ENCODE peak calls at places on chromosomes 1 and 21, in ten cellular contexts. G is stomach, J is Panc1, T is upper lobe of left lung, Q is SK-N-MC, Z is sigmoid colon, O is SK-N-SH, H is breast epithelium, F is GM23338, S is prostate gland. W is an unnamed sample.

GRCh38 chr1:37989381-37989930 is 366 bp downstream of the SF3A3 start:
- DNase-seq in G (no peak), J (no peak), T (peak), Q (no peak), Z (peak), O (peak), H (no peak), F (peak), S (no peak), W (no peak)

GRCh38 chr1:192698731-192699130 is 62.8 kb downstream of the RGS13 start:
- DNase-seq in G (no peak), J (no peak), T (no peak), Q (no peak), Z (no peak), O (no peak), H (no peak), F (no peak), S (no peak), W (no peak)

GRCh38 chr1:200954434-200954833 is 59.7 kb downstream of the INAVA start:
- DNase-seq in G (no peak), J (no peak), T (no peak), Q (no peak), Z (no peak), O (no peak), H (no peak), F (no peak), S (no peak), W (no peak)

GRCh38 chr1:53763911-53764310 is 24.9 kb upstream of the GLIS1 start:
- DNase-seq in G (no peak), J (no peak), T (no peak), Q (no peak), Z (no peak), O (no peak), H (no peak), F (no peak), S (no peak), W (no peak)

GRCh38 chr1:36622741-36623648 is 140.3 kb upstream of the CSF3R start:
- DNase-seq in G (peak), J (no peak), T (no peak), Q (no peak), Z (no peak), O (no peak), H (no peak), F (no peak), S (no peak), W (no peak)

GRCh38 chr1:230500063-230500462 is 73.9 kb upstream of the PGBD5 start:
- DNase-seq in G (no peak), J (no peak), T (no peak), Q (no peak), Z (no peak), O (no peak), H (no peak), F (no peak), S (no peak), W (no peak)

GRCh38 chr21:40176732-40177131 is 309.5 kb downstream of the PCP4 start:
- DNase-seq in G (no peak), J (no peak), T (no peak), Q (no peak), Z (no peak), O (peak), H (no peak), F (no peak), S (no peak), W (no peak)

GRCh38 chr1:245113649-245114048 is 41.1 kb upstream of the KIF26B start:
- DNase-seq in G (no peak), J (no peak), T (no peak), Q (no peak), Z (no peak), O (no peak), H (no peak), F (no peak), S (no peak), W (no peak)

GRCh38 chr1:57067863-57068262 is 102.0 kb upstream of the C8B start:
- DNase-seq in G (peak), J (no peak), T (no peak), Q (no peak), Z (no peak), O (no peak), H (no peak), F (peak), S (peak), W (no peak)

GRCh38 chr1:243890576-243890975 is 40.5 kb upstream of the AKT3 start:
- DNase-seq in G (no peak), J (no peak), T (no peak), Q (no peak), Z (no peak), O (peak), H (no peak), F (no peak), S (no peak), W (no peak)

GRCh38 chr1:80639777-80640533 is 1160.8 kb upstream of the ADGRL2 start:
- DNase-seq in G (no peak), J (no peak), T (no peak), Q (no peak), Z (no peak), O (no peak), H (no peak), F (no peak), S (no peak), W (no peak)
- TF ChIP-seq POLR2AphosphoS5 in G (no peak), J (no peak), T (no peak), Q (no peak), Z (no peak), O (no peak), H (no peak), F (no peak), S (no peak), W (no peak)

GRCh38 chr1:89528382-89528780 is 3.8 kb downstream of the LRRC8B start:
- DNase-seq in G (no peak), J (no peak), T (no peak), Q (no peak), Z (no peak), O (no peak), H (no peak), F (no peak), S (no peak), W (no peak)

GRCh38 chr1:89525169-89525855 is 683 bp downstream of the LRRC8B start:
- DNase-seq in G (no peak), J (no peak), T (peak), Q (no peak), Z (peak), O (peak), H (peak), F (peak), S (peak), W (peak)

GRCh38 chr1:89527750-89528381 is 3.2 kb downstream of the LRRC8B start:
- DNase-seq in G (no peak), J (no peak), T (no peak), Q (no peak), Z (no peak), O (no peak), H (no peak), F (no peak), S (no peak), W (no peak)

GRCh38 chr1:89529196-89529595 is 4.6 kb downstream of the LRRC8B start:
- DNase-seq in G (no peak), J (no peak), T (no peak), Q (no peak), Z (no peak), O (no peak), H (no peak), F (no peak), S (no peak), W (no peak)

GRCh38 chr1:89527256-89527655 is 2.6 kb downstream of the LRRC8B start:
- DNase-seq in G (no peak), J (no peak), T (no peak), Q (no peak), Z (no peak), O (no peak), H (no peak), F (no peak), S (no peak), W (no peak)
- H3K4me3 ChIP-seq in G (no peak), J (no peak), T (no peak), Q (no peak), Z (no peak), O (no peak), H (no peak), F (no peak), S (no peak), W (no peak)

GRCh38 chr1:7549277-7549676 is 221.8 kb upstream of the VAMP3 start:
- DNase-seq in G (no peak), J (peak), T (peak), Q (peak), Z (no peak), O (no peak), H (peak), F (no peak), S (no peak), W (peak)
- TF ChIP-seq POLR2AphosphoS5 in G (peak), J (no peak), T (no peak), Q (no peak), Z (no peak), O (no peak), H (no peak), F (no peak), S (no peak), W (no peak)

GRCh38 chr1:8472668-8473067 is 154.8 kb downstream of the SLC45A1 start:
- DNase-seq in G (no peak), J (no peak), T (no peak), Q (no peak), Z (no peak), O (no peak), H (no peak), F (no peak), S (no peak), W (no peak)
- H3K4me3 ChIP-seq in G (no peak), J (no peak), T (no peak), Q (no peak), Z (no peak), O (no peak), H (no peak), F (no peak), S (no peak), W (no peak)

DNA sequence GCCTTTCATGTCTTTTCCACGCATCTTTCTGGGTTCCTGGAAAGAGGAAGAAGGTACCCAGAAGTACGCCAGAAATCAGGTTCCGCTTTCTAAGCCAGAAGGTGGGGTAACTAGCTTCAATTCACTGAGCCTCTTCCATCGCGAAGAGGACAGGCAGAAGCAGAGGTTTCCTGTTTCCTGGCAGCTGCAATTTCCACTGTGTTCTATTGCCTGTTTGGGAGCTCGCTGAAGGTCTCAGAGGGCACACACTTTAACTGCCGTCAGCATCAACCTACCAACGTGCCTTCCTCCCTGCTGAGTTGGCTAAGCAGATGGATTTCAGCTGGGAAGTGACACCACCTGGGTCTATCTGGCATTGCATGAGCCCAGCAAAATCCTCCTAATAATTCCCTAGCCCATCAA is 10.0 kb downstream of the NCF2 start:
- DNase-seq in G (no peak), J (peak), T (peak), Q (no peak), Z (no peak), O (no peak), H (no peak), F (peak), S (no peak), W (peak)
- TF ChIP-seq POLR2AphosphoS5 in G (no peak), J (no peak), T (peak), Q (no peak), Z (no peak), O (no peak), H (no peak), F (no peak), S (no peak), W (peak)

GRCh38 chr1:55035904-55036303 is 3.4 kb upstream of the PCSK9 start:
- DNase-seq in G (no peak), J (no peak), T (peak), Q (no peak), Z (no peak), O (no peak), H (no peak), F (peak), S (no peak), W (peak)
- H3K4me3 ChIP-seq in G (no peak), J (no peak), T (no peak), Q (no peak), Z (no peak), O (no peak), H (no peak), F (no peak), S (no peak), W (no peak)

DNA sequence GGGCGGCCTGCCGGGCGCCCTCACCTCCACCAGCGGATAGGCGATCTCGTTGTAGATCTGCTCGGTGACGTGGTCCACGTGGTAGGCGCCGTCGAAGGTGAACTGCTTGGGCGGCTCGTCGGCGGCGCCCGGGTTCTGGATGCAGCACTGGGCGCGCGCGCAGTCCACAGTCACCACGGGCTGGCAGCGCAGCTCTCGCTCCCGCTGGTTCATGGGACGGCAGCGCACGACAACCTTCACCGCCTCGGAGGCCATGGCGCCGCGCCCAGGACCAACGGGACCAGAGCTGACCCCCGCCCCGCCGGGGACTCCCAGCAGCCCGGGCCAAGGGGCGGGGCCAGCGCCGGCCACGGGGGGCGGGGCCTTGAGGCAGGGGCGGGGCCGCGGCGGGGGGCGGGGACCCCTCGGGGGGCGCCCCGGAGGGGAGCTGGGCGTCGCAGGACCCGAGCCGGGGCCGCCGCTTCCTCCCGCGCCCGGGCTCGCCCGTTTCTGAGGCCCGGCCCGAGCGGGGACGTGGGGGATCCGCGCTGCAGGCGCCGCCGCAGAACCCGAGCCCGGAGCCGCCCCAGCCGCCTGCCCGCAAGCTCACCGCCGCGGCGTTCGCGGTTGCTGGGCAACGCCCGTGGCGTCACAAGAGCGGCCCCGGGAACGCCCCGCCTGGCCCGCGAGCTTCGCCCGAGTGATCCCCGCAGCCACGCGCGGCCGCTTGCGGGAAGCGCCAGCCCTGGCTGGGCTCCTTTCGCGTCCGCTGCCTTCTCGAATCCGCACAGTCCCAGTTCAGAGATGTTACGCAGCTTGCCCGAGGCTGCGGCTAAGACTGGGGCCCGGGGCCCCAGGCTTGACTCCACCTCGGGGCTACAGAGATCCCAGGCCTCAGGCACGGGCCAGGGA is at the start of gene KIF17:
- DNase-seq in G (peak), J (no peak), T (peak), Q (no peak), Z (peak), O (peak), H (peak), F (peak), S (peak), W (peak)
- TF ChIP-seq POLR2AphosphoS5 in G (no peak), J (no peak), T (no peak), Q (no peak), Z (no peak), O (no peak), H (no peak), F (peak), S (no peak), W (no peak)

GRCh38 chr21:26964379-26964778 is 2.5 kb downstream of the ADAMTS5 start:
- DNase-seq in G (peak), J (no peak), T (no peak), Q (no peak), Z (peak), O (no peak), H (peak), F (peak), S (no peak), W (no peak)

GRCh38 chr21:26966360-26966977 is 419 bp downstream of the ADAMTS5 start:
- DNase-seq in G (no peak), J (no peak), T (no peak), Q (no peak), Z (peak), O (no peak), H (peak), F (peak), S (no peak), W (no peak)

GRCh38 chr21:26965567-26966359 is 1.1 kb downstream of the ADAMTS5 start:
- DNase-seq in G (peak), J (no peak), T (no peak), Q (no peak), Z (peak), O (peak), H (peak), F (peak), S (no peak), W (no peak)

GRCh38 chr21:26965091-26965566 is 1.8 kb downstream of the ADAMTS5 start:
- DNase-seq in G (no peak), J (no peak), T (no peak), Q (no peak), Z (no peak), O (no peak), H (peak), F (no peak), S (no peak), W (no peak)

GRCh38 chr21:26966978-26967913 is at the start of gene ADAMTS5:
- DNase-seq in G (peak), J (no peak), T (no peak), Q (no peak), Z (peak), O (peak), H (peak), F (peak), S (peak), W (peak)
- H3K4me3 ChIP-seq in G (peak), J (peak), T (peak), Q (peak), Z (peak), O (peak), H (peak), F (peak), S (peak), W (peak)

GRCh38 chr1:196651637-196652215 is at the start of gene CFH:
- DNase-seq in G (no peak), J (no peak), T (no peak), Q (peak), Z (no peak), O (no peak), H (no peak), F (no peak), S (no peak), W (no peak)
- TF ChIP-seq POLR2AphosphoS5 in G (peak), J (no peak), T (no peak), Q (no peak), Z (no peak), O (no peak), H (no peak), F (no peak), S (peak), W (no peak)